ENCODE peak calls at places on chromosomes 16 and 17, in seven cellular contexts. One of them, this sample, is unnamed.

GRCh38 chr16:66539628-66540469 is 10.1 kb downstream of the TK2 start:
- DNase-seq in stimulated activated effector memory CD8-positive, alpha-beta T cell treated with anti-CD3 and anti-CD28 coated beads, Interleukin-12 subunit alpha, Interleukin-12 subunit beta, amount 100 ng/mL, for 72 hours: no peak
- DNase-seq in stomach: no peak
- DNase-seq in T follicular helper cell: no peak
- DNase-seq in lung microvascular endothelial cell: no peak
- DNase-seq in RPMI8226: peak
- DNase-seq in prostate gland: no peak
- DNase-seq in this sample: no peak

GRCh38 chr16:11089504-11090124 is 145.2 kb downstream of the CLEC16A start:
- DNase-seq in stimulated activated effector memory CD8-positive, alpha-beta T cell treated with anti-CD3 and anti-CD28 coated beads, Interleukin-12 subunit alpha, Interleukin-12 subunit beta, amount 100 ng/mL, for 72 hours: no peak
- DNase-seq in stomach: peak
- DNase-seq in T follicular helper cell: no peak
- DNase-seq in lung microvascular endothelial cell: no peak
- DNase-seq in RPMI8226: no peak
- DNase-seq in prostate gland: no peak
- DNase-seq in this sample: no peak

GRCh38 chr17:40949406-40949805 is 12.0 kb upstream of the KRT23 start:
- DNase-seq in stimulated activated effector memory CD8-positive, alpha-beta T cell treated with anti-CD3 and anti-CD28 coated beads, Interleukin-12 subunit alpha, Interleukin-12 subunit beta, amount 100 ng/mL, for 72 hours: no peak
- DNase-seq in stomach: no peak
- DNase-seq in T follicular helper cell: no peak
- DNase-seq in lung microvascular endothelial cell: no peak
- DNase-seq in RPMI8226: peak
- DNase-seq in prostate gland: no peak
- DNase-seq in this sample: no peak

GRCh38 chr16:31709181-31709580 is 164.4 kb upstream of the ZNF267 start:
- DNase-seq in stimulated activated effector memory CD8-positive, alpha-beta T cell treated with anti-CD3 and anti-CD28 coated beads, Interleukin-12 subunit alpha, Interleukin-12 subunit beta, amount 100 ng/mL, for 72 hours: no peak
- DNase-seq in stomach: no peak
- DNase-seq in T follicular helper cell: no peak
- DNase-seq in lung microvascular endothelial cell: no peak
- DNase-seq in RPMI8226: no peak
- DNase-seq in prostate gland: no peak
- DNase-seq in this sample: no peak

GRCh38 chr17:72120878-72121163 is at the start of gene SOX9:
- DNase-seq in stimulated activated effector memory CD8-positive, alpha-beta T cell treated with anti-CD3 and anti-CD28 coated beads, Interleukin-12 subunit alpha, Interleukin-12 subunit beta, amount 100 ng/mL, for 72 hours: no peak
- DNase-seq in stomach: peak
- DNase-seq in T follicular helper cell: no peak
- DNase-seq in lung microvascular endothelial cell: peak
- DNase-seq in RPMI8226: peak
- DNase-seq in prostate gland: peak
- DNase-seq in this sample: no peak

GRCh38 chr17:18324140-18325049 is 9.3 kb downstream of the SMCR8 start:
- DNase-seq in stimulated activated effector memory CD8-positive, alpha-beta T cell treated with anti-CD3 and anti-CD28 coated beads, Interleukin-12 subunit alpha, Interleukin-12 subunit beta, amount 100 ng/mL, for 72 hours: no peak
- DNase-seq in stomach: no peak
- DNase-seq in T follicular helper cell: no peak
- DNase-seq in lung microvascular endothelial cell: no peak
- DNase-seq in RPMI8226: no peak
- DNase-seq in prostate gland: no peak
- DNase-seq in this sample: no peak

GRCh38 chr16:78720416-78720815 is 621.0 kb downstream of the WWOX start:
- DNase-seq in stimulated activated effector memory CD8-positive, alpha-beta T cell treated with anti-CD3 and anti-CD28 coated beads, Interleukin-12 subunit alpha, Interleukin-12 subunit beta, amount 100 ng/mL, for 72 hours: no peak
- DNase-seq in stomach: no peak
- DNase-seq in T follicular helper cell: no peak
- DNase-seq in lung microvascular endothelial cell: no peak
- DNase-seq in RPMI8226: no peak
- DNase-seq in prostate gland: no peak
- DNase-seq in this sample: no peak

GRCh38 chr17:76170114-76170513 is 29.1 kb upstream of the FOXJ1 start:
- DNase-seq in stimulated activated effector memory CD8-positive, alpha-beta T cell treated with anti-CD3 and anti-CD28 coated beads, Interleukin-12 subunit alpha, Interleukin-12 subunit beta, amount 100 ng/mL, for 72 hours: no peak
- DNase-seq in stomach: no peak
- DNase-seq in T follicular helper cell: no peak
- DNase-seq in lung microvascular endothelial cell: no peak
- DNase-seq in RPMI8226: no peak
- DNase-seq in prostate gland: no peak
- DNase-seq in this sample: no peak

GRCh38 chr17:45227101-45227591 is 5.5 kb downstream of the FMNL1 start:
- DNase-seq in stimulated activated effector memory CD8-positive, alpha-beta T cell treated with anti-CD3 and anti-CD28 coated beads, Interleukin-12 subunit alpha, Interleukin-12 subunit beta, amount 100 ng/mL, for 72 hours: no peak
- DNase-seq in stomach: no peak
- DNase-seq in T follicular helper cell: no peak
- DNase-seq in lung microvascular endothelial cell: no peak
- DNase-seq in RPMI8226: peak
- DNase-seq in prostate gland: no peak
- DNase-seq in this sample: no peak

GRCh38 chr16:75097941-75098897 is 18.4 kb downstream of the LDHD start:
- DNase-seq in stimulated activated effector memory CD8-positive, alpha-beta T cell treated with anti-CD3 and anti-CD28 coated beads, Interleukin-12 subunit alpha, Interleukin-12 subunit beta, amount 100 ng/mL, for 72 hours: peak
- DNase-seq in stomach: peak
- DNase-seq in T follicular helper cell: peak
- DNase-seq in lung microvascular endothelial cell: peak
- DNase-seq in RPMI8226: no peak
- DNase-seq in prostate gland: no peak
- DNase-seq in this sample: no peak

GRCh38 chr17:59695943-59696681 is 11.1 kb downstream of the PTRH2 start:
- DNase-seq in stimulated activated effector memory CD8-positive, alpha-beta T cell treated with anti-CD3 and anti-CD28 coated beads, Interleukin-12 subunit alpha, Interleukin-12 subunit beta, amount 100 ng/mL, for 72 hours: no peak
- DNase-seq in stomach: no peak
- DNase-seq in T follicular helper cell: no peak
- DNase-seq in lung microvascular endothelial cell: no peak
- DNase-seq in RPMI8226: no peak
- DNase-seq in prostate gland: no peak
- DNase-seq in this sample: no peak

GRCh38 chr17:56928586-56928985 is 14.7 kb upstream of the TRIM25 start:
- DNase-seq in stimulated activated effector memory CD8-positive, alpha-beta T cell treated with anti-CD3 and anti-CD28 coated beads, Interleukin-12 subunit alpha, Interleukin-12 subunit beta, amount 100 ng/mL, for 72 hours: no peak
- DNase-seq in stomach: no peak
- DNase-seq in T follicular helper cell: no peak
- DNase-seq in lung microvascular endothelial cell: no peak
- DNase-seq in RPMI8226: no peak
- DNase-seq in prostate gland: no peak
- DNase-seq in this sample: no peak

GRCh38 chr16:29696881-29697331 is 17.9 kb downstream of the QPRT start:
- DNase-seq in stimulated activated effector memory CD8-positive, alpha-beta T cell treated with anti-CD3 and anti-CD28 coated beads, Interleukin-12 subunit alpha, Interleukin-12 subunit beta, amount 100 ng/mL, for 72 hours: no peak
- DNase-seq in stomach: no peak
- DNase-seq in T follicular helper cell: no peak
- DNase-seq in lung microvascular endothelial cell: no peak
- DNase-seq in RPMI8226: no peak
- DNase-seq in prostate gland: no peak
- DNase-seq in this sample: no peak